ENCODE peak calls at places on chromosomes 13 and 19, in six cellular contexts. One of them, this sample, is unnamed.
A peak's percentile ranks its signal among the peaks of the same experiment; 100 is the strongest.

GRCh38 chr13:29507356-29507755 is 88.1 kb downstream of the SLC7A1 start:
- DNase-seq in EL: no peak
- DNase-seq in upper lobe of right lung: peak; percentile 46
- DNase-seq in HCEC 1CT: no peak
- DNase-seq in H7: no peak
- DNase-seq in activated CD4-positive, alpha-beta T cell treated with anti-CD3 and anti-CD28 coated beads, Interleukin-2, amount 10 ng/mL, durations not matched to agents 7 days and 5 days: no peak
- DNase-seq in this sample: peak; percentile 26

GRCh38 chr13:25406377-25406776 is 34.6 kb downstream of the ATP8A2 start:
- DNase-seq in H7: peak; percentile 45
- DNase-seq in HCEC 1CT: no peak
- DNase-seq in upper lobe of right lung: no peak
- DNase-seq in activated CD4-positive, alpha-beta T cell treated with anti-CD3 and anti-CD28 coated beads, Interleukin-2, amount 10 ng/mL, durations not matched to agents 7 days and 5 days: no peak
- DNase-seq in EL: peak; percentile 2
- DNase-seq in this sample: no peak

GRCh38 chr13:111879719-111880118 is 187.2 kb upstream of the SOX1 start:
- DNase-seq in HCEC 1CT: no peak
- DNase-seq in EL: no peak
- DNase-seq in H7: no peak
- DNase-seq in upper lobe of right lung: no peak
- DNase-seq in activated CD4-positive, alpha-beta T cell treated with anti-CD3 and anti-CD28 coated beads, Interleukin-2, amount 10 ng/mL, durations not matched to agents 7 days and 5 days: no peak
- DNase-seq in this sample: no peak

GRCh38 chr13:24313449-24313848 is 4.1 kb downstream of the C1QTNF9 start:
- DNase-seq in EL: no peak
- DNase-seq in HCEC 1CT: peak; percentile 6
- DNase-seq in upper lobe of right lung: no peak
- DNase-seq in activated CD4-positive, alpha-beta T cell treated with anti-CD3 and anti-CD28 coated beads, Interleukin-2, amount 10 ng/mL, durations not matched to agents 7 days and 5 days: no peak
- DNase-seq in H7: no peak
- DNase-seq in this sample: peak; percentile 34

GRCh38 chr13:50691176-50691681 is 152.3 kb downstream of the DLEU7 start:
- DNase-seq in activated CD4-positive, alpha-beta T cell treated with anti-CD3 and anti-CD28 coated beads, Interleukin-2, amount 10 ng/mL, durations not matched to agents 7 days and 5 days: no peak
- DNase-seq in H7: no peak
- DNase-seq in EL: no peak
- DNase-seq in HCEC 1CT: no peak
- DNase-seq in upper lobe of right lung: no peak
- DNase-seq in this sample: no peak

GRCh38 chr13:85462792-85463425 is 336.3 kb downstream of the SLITRK6 start:
- DNase-seq in upper lobe of right lung: no peak
- DNase-seq in activated CD4-positive, alpha-beta T cell treated with anti-CD3 and anti-CD28 coated beads, Interleukin-2, amount 10 ng/mL, durations not matched to agents 7 days and 5 days: no peak
- DNase-seq in HCEC 1CT: no peak
- DNase-seq in H7: no peak
- DNase-seq in EL: no peak
- DNase-seq in this sample: no peak

GRCh38 chr13:40672310-40673060 is 6.0 kb upstream of the FOXO1 start:
- DNase-seq in EL: peak; percentile 53
- DNase-seq in H7: peak; percentile 63
- DNase-seq in activated CD4-positive, alpha-beta T cell treated with anti-CD3 and anti-CD28 coated beads, Interleukin-2, amount 10 ng/mL, durations not matched to agents 7 days and 5 days: no peak
- DNase-seq in HCEC 1CT: peak; percentile 72
- DNase-seq in upper lobe of right lung: no peak
- DNase-seq in this sample: peak; percentile 88

GRCh38 chr13:29884671-29885424 is 34.4 kb upstream of the UBL3 start:
- DNase-seq in upper lobe of right lung: no peak
- DNase-seq in H7: peak; percentile 55
- DNase-seq in activated CD4-positive, alpha-beta T cell treated with anti-CD3 and anti-CD28 coated beads, Interleukin-2, amount 10 ng/mL, durations not matched to agents 7 days and 5 days: no peak
- DNase-seq in EL: no peak
- DNase-seq in HCEC 1CT: no peak
- DNase-seq in this sample: no peak

GRCh38 chr13:20623000-20623399 is 56.0 kb downstream of the IFT88 start:
- DNase-seq in upper lobe of right lung: no peak
- DNase-seq in activated CD4-positive, alpha-beta T cell treated with anti-CD3 and anti-CD28 coated beads, Interleukin-2, amount 10 ng/mL, durations not matched to agents 7 days and 5 days: no peak
- DNase-seq in HCEC 1CT: no peak
- DNase-seq in EL: no peak
- DNase-seq in H7: no peak
- DNase-seq in this sample: no peak

GRCh38 chr19:15727724-15728123 is at the start of gene OR10H2:
- DNase-seq in EL: no peak
- DNase-seq in H7: no peak
- DNase-seq in activated CD4-positive, alpha-beta T cell treated with anti-CD3 and anti-CD28 coated beads, Interleukin-2, amount 10 ng/mL, durations not matched to agents 7 days and 5 days: no peak
- DNase-seq in HCEC 1CT: no peak
- DNase-seq in upper lobe of right lung: no peak
- DNase-seq in this sample: no peak

GRCh38 chr19:16330368-16330801 is 5.8 kb downstream of the KLF2 start:
- DNase-seq in HCEC 1CT: peak; percentile 81
- DNase-seq in EL: peak; percentile 93
- DNase-seq in upper lobe of right lung: peak; percentile 82
- DNase-seq in H7: no peak
- DNase-seq in activated CD4-positive, alpha-beta T cell treated with anti-CD3 and anti-CD28 coated beads, Interleukin-2, amount 10 ng/mL, durations not matched to agents 7 days and 5 days: peak; percentile 94
- DNase-seq in this sample: peak; percentile 86

GRCh38 chr19:33124207-33125098 is 7.5 kb upstream of the WDR88 start:
- DNase-seq in EL: no peak
- DNase-seq in upper lobe of right lung: no peak
- DNase-seq in HCEC 1CT: no peak
- DNase-seq in H7: no peak
- DNase-seq in activated CD4-positive, alpha-beta T cell treated with anti-CD3 and anti-CD28 coated beads, Interleukin-2, amount 10 ng/mL, durations not matched to agents 7 days and 5 days: no peak
- DNase-seq in this sample: no peak

GRCh38 chr13:88617176-88617575 is 946.0 kb downstream of the SLITRK5 start:
- DNase-seq in activated CD4-positive, alpha-beta T cell treated with anti-CD3 and anti-CD28 coated beads, Interleukin-2, amount 10 ng/mL, durations not matched to agents 7 days and 5 days: no peak
- DNase-seq in H7: no peak
- DNase-seq in EL: no peak
- DNase-seq in upper lobe of right lung: no peak
- DNase-seq in HCEC 1CT: no peak
- DNase-seq in this sample: no peak

GRCh38 chr19:3042545-3043267 is 13.6 kb upstream of the TLE2 start:
- DNase-seq in upper lobe of right lung: no peak
- DNase-seq in HCEC 1CT: no peak
- DNase-seq in activated CD4-positive, alpha-beta T cell treated with anti-CD3 and anti-CD28 coated beads, Interleukin-2, amount 10 ng/mL, durations not matched to agents 7 days and 5 days: no peak
- DNase-seq in EL: no peak
- DNase-seq in H7: no peak
- DNase-seq in this sample: no peak

GRCh38 chr13:27425918-27426630 is 1.7 kb downstream of the GTF3A start:
- DNase-seq in activated CD4-positive, alpha-beta T cell treated with anti-CD3 and anti-CD28 coated beads, Interleukin-2, amount 10 ng/mL, durations not matched to agents 7 days and 5 days: peak; percentile 87
- DNase-seq in EL: peak; percentile 88
- DNase-seq in upper lobe of right lung: peak; percentile 86
- DNase-seq in H7: peak; percentile 74
- DNase-seq in HCEC 1CT: peak; percentile 82
- DNase-seq in this sample: peak; percentile 81

GRCh38 chr13:93244918-93245280 is 18.3 kb downstream of the GPC6 start:
- DNase-seq in H7: no peak
- DNase-seq in HCEC 1CT: peak; percentile 79
- DNase-seq in activated CD4-positive, alpha-beta T cell treated with anti-CD3 and anti-CD28 coated beads, Interleukin-2, amount 10 ng/mL, durations not matched to agents 7 days and 5 days: no peak
- DNase-seq in EL: peak; percentile 48
- DNase-seq in upper lobe of right lung: no peak
- DNase-seq in this sample: peak; percentile 86

GRCh38 chr19:52694921-52695320 is 39.9 kb downstream of the ZNF611 start:
- DNase-seq in H7: no peak
- DNase-seq in activated CD4-positive, alpha-beta T cell treated with anti-CD3 and anti-CD28 coated beads, Interleukin-2, amount 10 ng/mL, durations not matched to agents 7 days and 5 days: no peak
- DNase-seq in upper lobe of right lung: no peak
- DNase-seq in EL: no peak
- DNase-seq in HCEC 1CT: no peak
- DNase-seq in this sample: no peak

GRCh38 chr19:5228932-5229777 is 111.5 kb downstream of the PTPRS start:
- DNase-seq in EL: no peak
- DNase-seq in upper lobe of right lung: no peak
- DNase-seq in activated CD4-positive, alpha-beta T cell treated with anti-CD3 and anti-CD28 coated beads, Interleukin-2, amount 10 ng/mL, durations not matched to agents 7 days and 5 days: no peak
- DNase-seq in H7: peak; percentile 60
- DNase-seq in HCEC 1CT: no peak
- DNase-seq in this sample: no peak

GRCh38 chr19:31344403-31344802 is 4.8 kb downstream of the TSHZ3 start:
- DNase-seq in H7: peak; percentile 62
- DNase-seq in HCEC 1CT: no peak
- DNase-seq in activated CD4-positive, alpha-beta T cell treated with anti-CD3 and anti-CD28 coated beads, Interleukin-2, amount 10 ng/mL, durations not matched to agents 7 days and 5 days: no peak
- DNase-seq in upper lobe of right lung: no peak
- DNase-seq in EL: no peak
- DNase-seq in this sample: no peak

GRCh38 chr19:9498183-9498902 is at the start of gene ZNF560:
- DNase-seq in upper lobe of right lung: no peak
- DNase-seq in H7: peak; percentile 47
- DNase-seq in HCEC 1CT: no peak
- DNase-seq in EL: peak; percentile 41
- DNase-seq in activated CD4-positive, alpha-beta T cell treated with anti-CD3 and anti-CD28 coated beads, Interleukin-2, amount 10 ng/mL, durations not matched to agents 7 days and 5 days: peak; percentile 7
- DNase-seq in this sample: no peak

GRCh38 chr19:35935911-35936737 is at the start of gene LRFN3:
- DNase-seq in upper lobe of right lung: peak; percentile 85
- DNase-seq in EL: peak; percentile 72
- DNase-seq in HCEC 1CT: peak; percentile 64
- DNase-seq in H7: peak; percentile 95
- DNase-seq in activated CD4-positive, alpha-beta T cell treated with anti-CD3 and anti-CD28 coated beads, Interleukin-2, amount 10 ng/mL, durations not matched to agents 7 days and 5 days: peak; percentile 63
- DNase-seq in this sample: peak; percentile 62

GRCh38 chr19:1997353-1998233 is 17.9 kb downstream of the BTBD2 start:
- DNase-seq in H7: peak; percentile 46
- DNase-seq in EL: no peak
- DNase-seq in HCEC 1CT: no peak
- DNase-seq in activated CD4-positive, alpha-beta T cell treated with anti-CD3 and anti-CD28 coated beads, Interleukin-2, amount 10 ng/mL, durations not matched to agents 7 days and 5 days: no peak
- DNase-seq in upper lobe of right lung: no peak
- DNase-seq in this sample: no peak

This sample was measured in LHCN-M2.